ENCODE peak calls at places on chromosome 16, in six cellular contexts. M, W, G, K, I and T are unnamed samples.

GRCh38 chr16:11985250-11985649 is 8.7 kb downstream of the SNX29 start:
- DNase-seq in M (no peak), W (no peak), G (no peak), K (no peak), I (peak), T (no peak)

GRCh38 chr16:30619207-30619606 is 9.0 kb upstream of the ZNF689 start:
- DNase-seq in M (no peak), W (no peak), G (no peak), K (no peak), I (peak), T (no peak)

GRCh38 chr16:4677390-4677789 is 16.0 kb upstream of the NUDT16L1 start:
- DNase-seq in M (no peak), W (no peak), G (no peak), K (no peak), I (no peak), T (no peak)

GRCh38 chr16:9647981-9648701 is 534.1 kb downstream of the GRIN2A start:
- DNase-seq in M (peak), W (no peak), G (no peak), K (no peak), I (peak), T (no peak)

GRCh38 chr16:30173054-30173453 is 10.3 kb upstream of the CORO1A start:
- DNase-seq in M (no peak), W (no peak), G (no peak), K (no peak), I (no peak), T (no peak)

GRCh38 chr16:28309811-28310311 is 17.5 kb downstream of the SBK1 start:
- DNase-seq in M (no peak), W (peak), G (no peak), K (no peak), I (no peak), T (no peak)

GRCh38 chr16:17467923-17468540 is 2.7 kb downstream of the XYLT1 start:
- DNase-seq in M (peak), W (peak), G (peak), K (peak), I (peak), T (no peak)

GRCh38 chr16:11994187-11995119 is 17.9 kb downstream of the SNX29 start:
- DNase-seq in M (peak), W (no peak), G (no peak), K (no peak), I (no peak), T (no peak)

GRCh38 chr16:89696598-89697128 is 4.8 kb downstream of the SPATA2L start:
- DNase-seq in M (no peak), W (peak), G (no peak), K (no peak), I (no peak), T (peak)

GRCh38 chr16:88264641-88265285 is 118.0 kb upstream of the ZNF469 start:
- DNase-seq in M (peak), W (no peak), G (peak), K (no peak), I (peak), T (peak)

GRCh38 chr16:65500919-65501318 is 379.1 kb upstream of the CDH11 start:
- DNase-seq in M (no peak), W (no peak), G (no peak), K (no peak), I (no peak), T (no peak)

GRCh38 chr16:58459344-58460218 is 40.4 kb upstream of the NDRG4 start:
- DNase-seq in M (no peak), W (no peak), G (no peak), K (no peak), I (no peak), T (peak)

GRCh38 chr16:1913327-1914083 is 4.7 kb downstream of the HS3ST6 start:
- DNase-seq in M (no peak), W (no peak), G (no peak), K (peak), I (no peak), T (no peak)

GRCh38 chr16:11353158-11353557 is 7.9 kb downstream of the RMI2 start:
- DNase-seq in M (no peak), W (no peak), G (no peak), K (no peak), I (no peak), T (no peak)

GRCh38 chr16:4661661-4662060 is 31.7 kb upstream of the NUDT16L1 start:
- DNase-seq in M (no peak), W (no peak), G (no peak), K (peak), I (peak), T (no peak)

GRCh38 chr16:28623172-28623711 is 13.4 kb upstream of the SULT1A1 start:
- DNase-seq in M (peak), W (peak), G (no peak), K (peak), I (no peak), T (no peak)

GRCh38 chr16:31202402-31203385 is at the start of gene PYCARD:
- DNase-seq in M (peak), W (no peak), G (peak), K (no peak), I (peak), T (no peak)

GRCh38 chr16:27980919-27981670 is 82.4 kb downstream of the GSG1L start:
- DNase-seq in M (no peak), W (no peak), G (no peak), K (no peak), I (no peak), T (no peak)

GRCh38 chr16:80463776-80464175 is 77.0 kb upstream of the DYNLRB2 start:
- DNase-seq in M (no peak), W (no peak), G (peak), K (no peak), I (no peak), T (no peak)

GRCh38 chr16:12976491-12976890 is 75.1 kb downstream of the SHISA9 start:
- DNase-seq in M (no peak), W (no peak), G (no peak), K (no peak), I (no peak), T (no peak)

GRCh38 chr16:85413713-85414663 is 199.1 kb upstream of the GSE1 start:
- DNase-seq in M (no peak), W (no peak), G (no peak), K (no peak), I (no peak), T (no peak)

GRCh38 chr16:21646721-21647561 is 5.5 kb downstream of the IGSF6 start:
- DNase-seq in M (peak), W (peak), G (no peak), K (no peak), I (no peak), T (no peak)

GRCh38 chr16:10552998-10553491 is 27.4 kb downstream of the EMP2 start:
- DNase-seq in M (peak), W (peak), G (no peak), K (no peak), I (no peak), T (no peak)

GRCh38 chr16:70433456-70434103 is 5.3 kb downstream of the ST3GAL2 start:
- DNase-seq in M (peak), W (no peak), G (no peak), K (no peak), I (peak), T (no peak)

GRCh38 chr16:15757630-15758251 is 99.1 kb downstream of the MYH11 start:
- DNase-seq in M (no peak), W (no peak), G (no peak), K (no peak), I (no peak), T (no peak)